ENCODE peak calls at places on chromosomes 13 and 19, in six cellular contexts. One of them, this sample, is unnamed.

GRCh38 chr19:45443462-45444317 is 20.0 kb upstream of the ERCC1 start:
- DNase-seq in bronchial epithelial cell: peak; percentile 84
- DNase-seq in T1000: peak; percentile 92
- DNase-seq in HTR-8/SVneo: peak; percentile 95
- DNase-seq in GM04504: peak; percentile 88
- DNase-seq in hepatic stellate cell: peak; percentile 96
- DNase-seq in this sample: peak; percentile 96

GRCh38 chr13:103695320-103695719 is 629.1 kb upstream of the SLC10A2 start:
- DNase-seq in bronchial epithelial cell: no peak
- DNase-seq in T1000: no peak
- DNase-seq in HTR-8/SVneo: no peak
- DNase-seq in GM04504: no peak
- DNase-seq in hepatic stellate cell: no peak
- DNase-seq in this sample: no peak

GRCh38 chr19:14474827-14475226 is 327 bp downstream of the PTGER1 start:
- DNase-seq in bronchial epithelial cell: no peak
- DNase-seq in T1000: no peak
- DNase-seq in HTR-8/SVneo: no peak
- DNase-seq in GM04504: no peak
- DNase-seq in hepatic stellate cell: peak; percentile 34
- DNase-seq in this sample: no peak

GRCh38 chr13:66415444-66415843 is 814.7 kb downstream of the PCDH9 start:
- DNase-seq in bronchial epithelial cell: no peak
- DNase-seq in T1000: no peak
- DNase-seq in HTR-8/SVneo: no peak
- DNase-seq in GM04504: no peak
- DNase-seq in hepatic stellate cell: no peak
- DNase-seq in this sample: no peak

GRCh38 chr13:93446256-93446655 is 219.6 kb downstream of the GPC6 start:
- DNase-seq in bronchial epithelial cell: no peak
- DNase-seq in T1000: no peak
- DNase-seq in HTR-8/SVneo: no peak
- DNase-seq in GM04504: no peak
- DNase-seq in hepatic stellate cell: no peak
- DNase-seq in this sample: no peak

GRCh38 chr19:17725422-17726078 is 6.3 kb downstream of the MAP1S start:
- DNase-seq in bronchial epithelial cell: no peak
- DNase-seq in T1000: no peak
- DNase-seq in HTR-8/SVneo: no peak
- DNase-seq in GM04504: no peak
- DNase-seq in hepatic stellate cell: no peak
- DNase-seq in this sample: no peak

GRCh38 chr13:103883698-103884097 is 817.5 kb upstream of the SLC10A2 start:
- DNase-seq in bronchial epithelial cell: peak; percentile 54
- DNase-seq in T1000: no peak
- DNase-seq in HTR-8/SVneo: no peak
- DNase-seq in GM04504: no peak
- DNase-seq in hepatic stellate cell: no peak
- DNase-seq in this sample: peak; percentile 6

GRCh38 chr13:91516799-91517198 is 118.4 kb downstream of the GPC5 start:
- DNase-seq in bronchial epithelial cell: no peak
- DNase-seq in T1000: no peak
- DNase-seq in HTR-8/SVneo: no peak
- DNase-seq in GM04504: no peak
- DNase-seq in hepatic stellate cell: no peak
- DNase-seq in this sample: no peak

GRCh38 chr13:30924321-30924720 is 8.1 kb upstream of the TEX26 start:
- DNase-seq in bronchial epithelial cell: no peak
- DNase-seq in T1000: no peak
- DNase-seq in HTR-8/SVneo: no peak
- DNase-seq in GM04504: no peak
- DNase-seq in hepatic stellate cell: no peak
- DNase-seq in this sample: no peak

GRCh38 chr19:45771331-45771933 is 2.4 kb upstream of the SIX5 start:
- DNase-seq in bronchial epithelial cell: no peak
- DNase-seq in T1000: no peak
- DNase-seq in HTR-8/SVneo: no peak
- DNase-seq in GM04504: no peak
- DNase-seq in hepatic stellate cell: no peak
- DNase-seq in this sample: no peak

GRCh38 chr19:47725759-47726401 is 12.7 kb downstream of the EHD2 start:
- DNase-seq in bronchial epithelial cell: peak; percentile 92
- DNase-seq in T1000: no peak
- DNase-seq in HTR-8/SVneo: no peak
- DNase-seq in GM04504: no peak
- DNase-seq in hepatic stellate cell: no peak
- DNase-seq in this sample: no peak

GRCh38 chr13:89003656-89004055 is 1332.5 kb downstream of the SLITRK5 start:
- DNase-seq in bronchial epithelial cell: no peak
- DNase-seq in T1000: no peak
- DNase-seq in HTR-8/SVneo: no peak
- DNase-seq in GM04504: no peak
- DNase-seq in hepatic stellate cell: no peak
- DNase-seq in this sample: no peak

GRCh38 chr19:17946965-17947784 is 14.4 kb downstream of the CCDC124 start:
- DNase-seq in bronchial epithelial cell: no peak
- DNase-seq in T1000: no peak
- DNase-seq in HTR-8/SVneo: no peak
- DNase-seq in GM04504: no peak
- DNase-seq in hepatic stellate cell: no peak
- DNase-seq in this sample: no peak

GRCh38 chr13:107043016-107043957 is 475.4 kb upstream of the ARGLU1 start:
- DNase-seq in bronchial epithelial cell: no peak
- DNase-seq in T1000: no peak
- DNase-seq in HTR-8/SVneo: no peak
- DNase-seq in GM04504: peak; percentile 62
- DNase-seq in hepatic stellate cell: no peak
- DNase-seq in this sample: no peak

GRCh38 chr19:14002571-14003278 is 3.4 kb downstream of the RFX1 start:
- DNase-seq in bronchial epithelial cell: no peak
- DNase-seq in T1000: no peak
- DNase-seq in HTR-8/SVneo: no peak
- DNase-seq in GM04504: no peak
- DNase-seq in hepatic stellate cell: no peak
- DNase-seq in this sample: no peak

GRCh38 chr13:113627136-113627535 is 30.9 kb downstream of the ATP4B start:
- DNase-seq in bronchial epithelial cell: no peak
- DNase-seq in T1000: no peak
- DNase-seq in HTR-8/SVneo: no peak
- DNase-seq in GM04504: no peak
- DNase-seq in hepatic stellate cell: no peak
- DNase-seq in this sample: no peak

GRCh38 chr13:73767747-73768315 is 366.4 kb downstream of the KLF12 start:
- DNase-seq in bronchial epithelial cell: peak; percentile 18
- DNase-seq in T1000: no peak
- DNase-seq in HTR-8/SVneo: no peak
- DNase-seq in GM04504: no peak
- DNase-seq in hepatic stellate cell: peak; percentile 11
- DNase-seq in this sample: peak; percentile 3

GRCh38 chr13:77457989-77458388 is 77.5 kb upstream of the SCEL start:
- DNase-seq in bronchial epithelial cell: no peak
- DNase-seq in T1000: no peak
- DNase-seq in HTR-8/SVneo: no peak
- DNase-seq in GM04504: no peak
- DNase-seq in hepatic stellate cell: no peak
- DNase-seq in this sample: no peak

GRCh38 chr13:30113983-30114491 is 193.3 kb downstream of the KATNAL1 start:
- DNase-seq in bronchial epithelial cell: peak; percentile 13
- DNase-seq in T1000: no peak
- DNase-seq in HTR-8/SVneo: no peak
- DNase-seq in GM04504: no peak
- DNase-seq in hepatic stellate cell: no peak
- DNase-seq in this sample: no peak

GRCh38 chr13:39616087-39616694 is 13.2 kb upstream of the LHFPL6 start:
- DNase-seq in bronchial epithelial cell: peak; percentile 57
- DNase-seq in T1000: no peak
- DNase-seq in HTR-8/SVneo: peak; percentile 51
- DNase-seq in GM04504: peak; percentile 28
- DNase-seq in hepatic stellate cell: peak; percentile 65
- DNase-seq in this sample: peak; percentile 69

GRCh38 chr19:48203227-48203793 is 32.8 kb downstream of the ZSWIM9 start:
- DNase-seq in bronchial epithelial cell: no peak
- DNase-seq in T1000: no peak
- DNase-seq in HTR-8/SVneo: no peak
- DNase-seq in GM04504: no peak
- DNase-seq in hepatic stellate cell: no peak
- DNase-seq in this sample: no peak

GRCh38 chr13:43374621-43375020 is 351.2 kb downstream of the DNAJC15 start:
- DNase-seq in bronchial epithelial cell: no peak
- DNase-seq in T1000: no peak
- DNase-seq in HTR-8/SVneo: no peak
- DNase-seq in GM04504: peak; percentile 66
- DNase-seq in hepatic stellate cell: no peak
- DNase-seq in this sample: peak; percentile 45

GRCh38 chr13:26046639-26047038 is 5.2 kb downstream of the SHISA2 start:
- DNase-seq in bronchial epithelial cell: no peak
- DNase-seq in T1000: no peak
- DNase-seq in HTR-8/SVneo: no peak
- DNase-seq in GM04504: no peak
- DNase-seq in hepatic stellate cell: no peak
- DNase-seq in this sample: no peak

GRCh38 chr19:6610934-6611370 is 20.0 kb upstream of the CD70 start:
- DNase-seq in bronchial epithelial cell: peak; percentile 83
- DNase-seq in T1000: no peak
- DNase-seq in HTR-8/SVneo: peak; percentile 72
- DNase-seq in GM04504: peak; percentile 96
- DNase-seq in hepatic stellate cell: peak; percentile 46
- DNase-seq in this sample: peak; percentile 45

GRCh38 chr19:8664671-8665057 is 33.9 kb downstream of the ACTL9 start:
- DNase-seq in bronchial epithelial cell: no peak
- DNase-seq in T1000: no peak
- DNase-seq in HTR-8/SVneo: no peak
- DNase-seq in GM04504: no peak
- DNase-seq in hepatic stellate cell: no peak
- DNase-seq in this sample: no peak

GRCh38 chr19:43594710-43595604 is 977 bp downstream of the IRGQ start:
- DNase-seq in bronchial epithelial cell: peak; percentile 48
- DNase-seq in T1000: peak; percentile 9
- DNase-seq in HTR-8/SVneo: peak; percentile 41
- DNase-seq in GM04504: no peak
- DNase-seq in hepatic stellate cell: peak; percentile 49
- DNase-seq in this sample: peak; percentile 88

GRCh38 chr19:907183-907853 is 5.7 kb downstream of the R3HDM4 start:
- DNase-seq in bronchial epithelial cell: no peak
- DNase-seq in T1000: no peak
- DNase-seq in HTR-8/SVneo: no peak
- DNase-seq in GM04504: no peak
- DNase-seq in hepatic stellate cell: no peak
- DNase-seq in this sample: no peak

GRCh38 chr13:65856464-65856863 is 1373.7 kb downstream of the PCDH9 start:
- DNase-seq in bronchial epithelial cell: no peak
- DNase-seq in T1000: no peak
- DNase-seq in HTR-8/SVneo: no peak
- DNase-seq in GM04504: peak; percentile 0
- DNase-seq in hepatic stellate cell: peak; percentile 17
- DNase-seq in this sample: no peak

GRCh38 chr19:16026756-16027155 is 49.5 kb upstream of the TPM4 start:
- DNase-seq in bronchial epithelial cell: no peak
- DNase-seq in T1000: no peak
- DNase-seq in HTR-8/SVneo: no peak
- DNase-seq in GM04504: no peak
- DNase-seq in hepatic stellate cell: no peak
- DNase-seq in this sample: no peak

GRCh38 chr19:35135389-35135909 is 590 bp upstream of the LGI4 start:
- DNase-seq in bronchial epithelial cell: no peak
- DNase-seq in T1000: no peak
- DNase-seq in HTR-8/SVneo: peak; percentile 82
- DNase-seq in GM04504: no peak
- DNase-seq in hepatic stellate cell: peak; percentile 95
- DNase-seq in this sample: peak; percentile 61

GRCh38 chr13:113856716-113857065 is 7.2 kb downstream of the GAS6 start:
- DNase-seq in bronchial epithelial cell: no peak
- DNase-seq in T1000: no peak
- DNase-seq in HTR-8/SVneo: no peak
- DNase-seq in GM04504: no peak
- DNase-seq in hepatic stellate cell: peak; percentile 90
- DNase-seq in this sample: peak; percentile 77

GRCh38 chr19:53980553-53981407 is 10.7 kb upstream of the CACNG6 start:
- DNase-seq in bronchial epithelial cell: no peak
- DNase-seq in T1000: no peak
- DNase-seq in HTR-8/SVneo: peak; percentile 69
- DNase-seq in GM04504: no peak
- DNase-seq in hepatic stellate cell: no peak
- DNase-seq in this sample: peak; percentile 88

This sample was measured in lung microvascular endothelial cell.